ENCODE peak calls at places on chromosomes 12 and 14, in nine cellular contexts. J is astrocyte of the spinal cord; L is pancreas; Z is stimulated activated CD8-positive, alpha-beta memory T cell treated with anti-CD3 and anti-CD28 coated beads, Interleukin-7, amount 100 ng/mL, for 1 hour; X is dorsolateral prefrontal cortex; P is mesenchymal stem cell; F is NCI-H1694 treated with DMSO at 0.1 percent for 48 hours; I is stimulated activated CD4-positive, alpha-beta T cell treated with anti-CD3 and anti-CD28 coated beads, Interleukin-1b, Interleukin-23, amount 100 ng/mL, for 48 hours; Q is lower leg skin. E is an unnamed sample.

GRCh38 chr12:12327802-12328201 is 22.2 kb downstream of the MANSC1 start:
- DNase-seq in J (peak), L (no peak), Z (no peak), X (no peak), P (peak), F (peak), I (no peak), Q (no peak), E (peak)

GRCh38 chr12:77064891-77065360 is 443 bp downstream of the E2F7 start:
- DNase-seq in J (no peak), L (no peak), Z (no peak), X (no peak), P (no peak), F (no peak), I (peak), Q (peak), E (peak)

GRCh38 chr12:92136021-92136735 is 9.5 kb downstream of the BTG1 start:
- DNase-seq in J (no peak), L (peak), Z (no peak), X (no peak), P (no peak), F (no peak), I (no peak), Q (no peak), E (no peak)

GRCh38 chr12:113403435-113404415 is at the start of gene SDS:
- DNase-seq in J (peak), L (peak), Z (no peak), X (peak), P (no peak), F (no peak), I (no peak), Q (no peak), E (no peak)

GRCh38 chr12:2395352-2395977 is 342.7 kb downstream of the CACNA1C start:
- DNase-seq in J (peak), L (peak), Z (no peak), X (no peak), P (peak), F (peak), I (peak), Q (no peak), E (peak)

GRCh38 chr14:71472281-71472960 is 459.8 kb upstream of the RGS6 start:
- DNase-seq in J (no peak), L (no peak), Z (no peak), X (no peak), P (no peak), F (no peak), I (no peak), Q (no peak), E (no peak)

GRCh38 chr14:45651906-45652305 is 398.9 kb upstream of the MIS18BP1 start:
- DNase-seq in J (peak), L (no peak), Z (no peak), X (no peak), P (no peak), F (no peak), I (no peak), Q (no peak), E (no peak)

GRCh38 chr12:91181053-91181452 is 1.6 kb downstream of the DCN start:
- DNase-seq in J (peak), L (no peak), Z (no peak), X (no peak), P (peak), F (no peak), I (no peak), Q (no peak), E (no peak)